ENCODE peak calls at places on chromosomes 3 and 15, in nine cellular contexts. S is activated CD8-positive, alpha-beta memory T cell treated with anti-CD3 and anti-CD28 coated beads for 24 hours; P is activated CD8-positive, alpha-beta T cell treated with anti-CD3 and anti-CD28 coated beads, Interleukin-2, amount 10 ng/mL, durations not matched to agents 7 days and 5 days; Z is sigmoid colon; X is posterior cingulate gyrus; U is cardiac fibroblast; I is iPS-NIHi11; T is Peyer's patch; D is COR-L47. B is an unnamed sample.

GRCh38 chr15:22980189-22981136 is at the start of gene CYFIP1:
- DNase-seq in T (peak; percentile 88), U (peak; percentile 80), P (peak; percentile 28), I (peak; percentile 96), Z (peak; percentile 93), D (peak; percentile 30), S (peak; percentile 66), X (peak; percentile 62), B (peak; percentile 81)

GRCh38 chr3:171704002-171704401 is 106.3 kb downstream of the PLD1 start:
- DNase-seq in T (peak; percentile 58), S (no peak), X (no peak), P (peak; percentile 24), Z (no peak), D (peak; percentile 26), U (peak; percentile 73), I (peak; percentile 60), B (peak; percentile 9)

GRCh38 chr3:55166577-55167555 is 239.0 kb upstream of the LRTM1 start:
- DNase-seq in U (no peak), P (no peak), T (no peak), D (no peak), S (no peak), Z (no peak), X (no peak), I (no peak), B (no peak)

GRCh38 chr15:71448688-71449114 is 333.4 kb downstream of the THSD4 start:
- DNase-seq in U (peak; percentile 80), S (no peak), I (peak; percentile 65), X (peak; percentile 30), D (peak; percentile 8), P (peak; percentile 25), T (peak; percentile 63), Z (no peak), B (peak; percentile 79)

GRCh38 chr15:43204016-43204901 is 16.6 kb downstream of the EPB42 start:
- DNase-seq in P (peak; percentile 73), D (peak; percentile 12), X (peak; percentile 40), T (peak; percentile 68), I (peak; percentile 76), U (peak; percentile 80), S (peak; percentile 66), Z (no peak), B (peak; percentile 34)

GRCh38 chr3:58356054-58356453 is 23.4 kb downstream of the PXK start:
- DNase-seq in P (no peak), S (no peak), X (no peak), Z (no peak), U (no peak), I (no peak), D (no peak), T (peak; percentile 69), B (no peak)

GRCh38 chr15:31483053-31483923 is 156.7 kb downstream of the KLF13 start:
- DNase-seq in P (peak; percentile 73), U (no peak), S (peak; percentile 82), I (peak; percentile 60), D (no peak), Z (no peak), X (no peak), T (peak; percentile 61), B (no peak)

GRCh38 chr15:39685999-39686613 is 96.5 kb downstream of the FSIP1 start:
- DNase-seq in U (peak; percentile 77), I (peak; percentile 60), P (peak; percentile 53), S (no peak), Z (no peak), T (peak; percentile 69), X (peak; percentile 41), D (peak; percentile 53), B (peak; percentile 28)

B was measured in prostate gland.